ENCODE peak calls at places on chromosomes 7 and 10, in five cellular contexts. O is endothelial cell of umbilical vein, G is HepG2, D is NB4, K is K562. U is an unnamed sample.

GRCh38 chr7:44101966-44102845 is 1.9 kb upstream of the AEBP1 start:
- DNase-seq in O (no peak), G (no peak), D (no peak), K (no peak), U (no peak)

GRCh38 chr10:18650618-18651017 is 769 bp downstream of the NSUN6 start:
- DNase-seq in O (peak; percentile 40), G (no peak), D (peak; percentile 9), K (no peak), U (no peak)

GRCh38 chr10:23793577-23793976 is 354.7 kb downstream of the OTUD1 start:
- DNase-seq in O (no peak), G (no peak), D (no peak), K (no peak), U (no peak)

GRCh38 chr7:83672157-83672556 is 23.2 kb upstream of the SEMA3E start:
- DNase-seq in O (no peak), G (no peak), D (no peak), K (no peak), U (no peak)

GRCh38 chr7:94289071-94289470 is 105.6 kb upstream of the COL1A2 start:
- DNase-seq in O (peak; percentile 87), G (peak; percentile 74), D (peak; percentile 35), K (peak; percentile 47), U (peak; percentile 86)

GRCh38 chr10:56139405-56139804 is 221.7 kb downstream of the ZWINT start:
- DNase-seq in O (no peak), G (no peak), D (no peak), K (no peak), U (no peak)

GRCh38 chr7:148095066-148095465 is 495.5 kb upstream of the C7orf33 start:
- DNase-seq in O (no peak), G (no peak), D (no peak), K (no peak), U (no peak)

GRCh38 chr7:610531-611280 is 91.1 kb upstream of the PDGFA start:
- DNase-seq in O (peak; percentile 74), G (no peak), D (no peak), K (peak; percentile 92), U (no peak)

GRCh38 chr10:25300073-25300472 is 125.3 kb downstream of the GPR158 start:
- DNase-seq in O (no peak), G (no peak), D (no peak), K (no peak), U (no peak)

GRCh38 chr10:11867497-11867896 is 44.3 kb downstream of the PROSER2 start:
- DNase-seq in O (no peak), G (no peak), D (no peak), K (no peak), U (no peak)

GRCh38 chr10:110547139-110547761 is 20.2 kb upstream of the SMC3 start:
- DNase-seq in O (peak; percentile 61), G (peak; percentile 54), D (peak; percentile 73), K (peak; percentile 54), U (peak; percentile 69)

GRCh38 chr7:132991615-132992587 is 90.0 kb downstream of the CHCHD3 start:
- DNase-seq in O (no peak), G (no peak), D (no peak), K (no peak), U (no peak)

GRCh38 chr10:35089641-35090161 is 440 bp downstream of the CUL2 start:
- DNase-seq in O (peak; percentile 32), G (no peak), D (peak; percentile 20), K (peak; percentile 61), U (peak; percentile 13)

GRCh38 chr10:121797490-121797889 is 130.3 kb downstream of the ATE1 start:
- DNase-seq in O (no peak), G (no peak), D (peak; percentile 33), K (no peak), U (no peak)

GRCh38 chr10:17216217-17216900 is 11.7 kb upstream of the VIM start:
- DNase-seq in O (peak; percentile 98), G (peak; percentile 47), D (peak; percentile 92), K (peak; percentile 82), U (peak; percentile 83)

GRCh38 chr7:102872460-102872859 is 40.3 kb upstream of the LRRC17 start:
- DNase-seq in O (peak; percentile 98), G (no peak), D (no peak), K (no peak), U (peak; percentile 77)

GRCh38 chr7:109479388-109479787 is 909.7 kb downstream of the DNAJB9 start:
- DNase-seq in O (no peak), G (no peak), D (peak; percentile 9), K (no peak), U (peak; percentile 8)

GRCh38 chr10:124699471-124700292 is 44.5 kb downstream of the FAM53B start:
- DNase-seq in O (no peak), G (no peak), D (no peak), K (no peak), U (no peak)

GRCh38 chr7:12281026-12281425 is 69.9 kb downstream of the TMEM106B start:
- DNase-seq in O (peak; percentile 15), G (no peak), D (no peak), K (no peak), U (peak; percentile 5)

GRCh38 chr7:117012284-117013174 is 59.2 kb downstream of the ST7 start:
- DNase-seq in O (peak; percentile 54), G (peak; percentile 22), D (peak; percentile 67), K (peak; percentile 74), U (peak; percentile 57)

GRCh38 chr7:15747187-15748111 is 61.0 kb upstream of the MEOX2 start:
- DNase-seq in O (no peak), G (no peak), D (no peak), K (no peak), U (no peak)

GRCh38 chr7:93997868-93998267 is 6.3 kb downstream of the BET1 start:
- DNase-seq in O (no peak), G (no peak), D (no peak), K (no peak), U (no peak)

GRCh38 chr7:131688738-131689661 is 132.6 kb upstream of the PODXL start:
- DNase-seq in O (peak; percentile 61), G (peak; percentile 49), D (peak; percentile 80), K (peak; percentile 94), U (peak; percentile 94)

GRCh38 chr10:131198843-131199242 is 112.7 kb downstream of the TCERG1L start:
- DNase-seq in O (no peak), G (no peak), D (no peak), K (no peak), U (no peak)

GRCh38 chr7:34672430-34672829 is 14.4 kb downstream of the NPSR1 start:
- DNase-seq in O (peak; percentile 25), G (no peak), D (no peak), K (no peak), U (no peak)

GRCh38 chr10:59047180-59047579 is 129.3 kb upstream of the PHYHIPL start:
- DNase-seq in O (no peak), G (no peak), D (no peak), K (no peak), U (no peak)

DNA sequence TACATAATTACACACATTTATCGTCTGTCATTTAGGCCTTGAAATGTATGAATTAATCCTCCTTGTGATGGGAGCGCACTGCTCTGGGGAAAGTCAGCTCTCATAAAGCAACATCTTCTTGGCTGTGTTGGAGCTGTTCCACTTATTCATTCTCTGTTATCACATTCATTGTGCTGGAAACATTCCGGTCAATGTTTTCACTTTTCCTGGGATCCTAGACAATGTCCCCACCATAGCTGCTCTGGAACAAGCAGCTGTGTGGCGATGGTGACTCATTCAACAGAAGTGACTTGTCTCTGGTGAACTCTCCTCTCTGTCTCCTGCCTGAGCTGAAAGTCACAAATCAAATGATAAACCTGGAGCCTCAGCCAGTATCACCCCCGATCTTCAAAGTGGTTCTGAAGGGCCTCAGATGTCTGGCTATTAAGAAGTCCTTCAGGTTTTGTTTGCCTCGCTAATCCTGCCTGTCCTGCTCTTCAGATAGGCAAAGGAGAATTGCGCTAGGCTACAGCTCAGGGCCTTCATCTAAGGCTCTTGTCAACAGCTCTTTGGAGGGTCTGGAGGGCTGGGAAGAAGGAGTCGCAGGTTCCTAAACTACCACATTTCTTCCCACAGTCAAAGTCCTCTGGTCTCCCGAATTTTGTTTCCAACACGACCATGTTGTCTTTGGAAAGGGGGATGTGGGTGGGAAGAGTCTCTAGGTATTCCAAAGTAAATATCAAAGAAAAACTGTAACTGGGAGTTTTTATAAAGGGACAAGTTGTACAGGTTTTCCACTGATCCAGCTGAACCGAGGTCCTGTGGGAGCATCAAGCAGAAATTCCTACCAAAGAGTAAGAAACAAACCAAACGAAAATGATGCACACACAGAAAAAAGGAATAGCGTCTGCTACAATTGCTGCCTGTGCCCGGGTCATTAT is 29.3 kb downstream of the KLF6 start:
- DNase-seq in O (peak; percentile 75), G (peak; percentile 71), D (no peak), K (no peak), U (no peak)
- TF ChIP-seq MYC in O (no peak), G (no peak), D (no peak), K (no peak), U (no peak)

GRCh38 chr10:99682752-99683151 is 23.4 kb downstream of the ENTPD7 start:
- DNase-seq in O (no peak), G (no peak), D (peak; percentile 9), K (no peak), U (peak; percentile 40)

GRCh38 chr10:99685232-99686041 is 26.1 kb downstream of the ENTPD7 start:
- DNase-seq in O (peak; percentile 33), G (no peak), D (peak; percentile 91), K (peak; percentile 21), U (no peak)

GRCh38 chr10:99682032-99682431 is 22.7 kb downstream of the ENTPD7 start:
- DNase-seq in O (no peak), G (no peak), D (no peak), K (no peak), U (no peak)

GRCh38 chr10:99678921-99679320 is 19.6 kb downstream of the ENTPD7 start:
- DNase-seq in O (no peak), G (no peak), D (no peak), K (no peak), U (no peak)

DNA sequence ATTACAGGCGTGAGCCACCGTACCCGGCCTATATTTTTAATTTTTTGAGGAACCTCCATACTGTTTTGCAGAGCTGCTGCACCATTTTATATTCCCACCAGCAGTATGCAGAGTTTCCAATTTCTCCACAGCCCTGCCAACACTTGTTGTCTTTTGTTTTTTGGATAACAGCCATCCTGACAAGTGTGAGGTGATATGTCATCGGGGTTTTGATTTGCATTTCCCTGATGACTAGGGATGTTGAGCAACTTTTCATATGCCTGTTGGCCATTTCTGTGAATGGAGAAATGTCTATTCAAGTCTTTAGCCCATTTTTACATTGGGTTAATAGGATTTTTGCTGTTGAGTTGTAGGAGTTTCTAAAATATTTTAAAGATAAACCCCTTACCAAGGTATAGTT is 22.2 kb downstream of the ENTPD7 start:
- DNase-seq in O (no peak), G (no peak), D (peak; percentile 26), K (no peak), U (no peak)
- TF ChIP-seq MYC in O (no peak), G (no peak), D (no peak), K (no peak), U (no peak)

GRCh38 chr10:44991571-44991970 is 9.2 kb upstream of the ZNF22 start:
- DNase-seq in O (no peak), G (no peak), D (no peak), K (no peak), U (no peak)
- TF ChIP-seq MYC in O (no peak), G (no peak), D (no peak), K (no peak), U (no peak)

GRCh38 chr7:155496267-155497005 is 38.5 kb downstream of the EN2 start:
- DNase-seq in O (no peak), G (no peak), D (no peak), K (no peak), U (no peak)

GRCh38 chr7:155493744-155494538 is 36.0 kb downstream of the EN2 start:
- DNase-seq in O (no peak), G (no peak), D (no peak), K (no peak), U (no peak)

GRCh38 chr7:155495440-155496248 is 37.7 kb downstream of the EN2 start:
- DNase-seq in O (no peak), G (no peak), D (no peak), K (no peak), U (no peak)

GRCh38 chr7:155494551-155494950 is 36.6 kb downstream of the EN2 start:
- DNase-seq in O (no peak), G (no peak), D (no peak), K (no peak), U (no peak)

GRCh38 chr7:155497149-155497901 is 39.4 kb downstream of the EN2 start:
- DNase-seq in O (no peak), G (no peak), D (no peak), K (no peak), U (no peak)
- TF ChIP-seq MYC in O (no peak), G (no peak), D (no peak), K (no peak), U (no peak)